ENCODE peak calls at places on chromosomes 11 and 22, in six cellular contexts. One of them, this sample, is unnamed. For H3K4me1, the result is how much of the 10 kb centered on the place peaks cover.

GRCh38 chr22:46274381-46274780 is 6.6 kb downstream of the TTC38 start:
- DNase-seq in upper lobe of left lung: no peak
- DNase-seq in tibial artery: no peak
- DNase-seq in uterus: no peak
- DNase-seq in left ventricle myocardium inferior: no peak
- DNase-seq in IMR-90: no peak
- DNase-seq in this sample: no peak

GRCh38 chr11:17921620-17922473 is 91.0 kb downstream of the SERGEF start:
- DNase-seq in IMR-90: peak
- DNase-seq in uterus: no peak
- DNase-seq in upper lobe of left lung: peak
- DNase-seq in tibial artery: peak
- DNase-seq in left ventricle myocardium inferior: no peak
- DNase-seq in this sample: peak

GRCh38 chr22:31162015-31162765 is 2.2 kb downstream of the RNF185 start:
- DNase-seq in upper lobe of left lung: no peak
- DNase-seq in uterus: no peak
- DNase-seq in tibial artery: no peak
- DNase-seq in left ventricle myocardium inferior: no peak
- DNase-seq in IMR-90: no peak
- DNase-seq in this sample: no peak

GRCh38 chr11:16603890-16604783 is 134.3 kb upstream of the C11orf58 start:
- DNase-seq in upper lobe of left lung: peak
- DNase-seq in IMR-90: peak
- DNase-seq in tibial artery: peak
- DNase-seq in uterus: peak
- DNase-seq in left ventricle myocardium inferior: peak
- DNase-seq in this sample: peak

GRCh38 chr22:31695423-31695822 is 33.4 kb upstream of the PISD start:
- DNase-seq in left ventricle myocardium inferior: no peak
- DNase-seq in IMR-90: no peak
- DNase-seq in tibial artery: no peak
- DNase-seq in upper lobe of left lung: no peak
- DNase-seq in uterus: no peak
- DNase-seq in this sample: no peak

GRCh38 chr22:22706253-22706940 is 62.0 kb downstream of the GGTLC2 start:
- DNase-seq in left ventricle myocardium inferior: no peak
- DNase-seq in upper lobe of left lung: no peak
- DNase-seq in uterus: no peak
- DNase-seq in IMR-90: no peak
- DNase-seq in tibial artery: no peak
- DNase-seq in this sample: no peak

GRCh38 chr11:72642815-72643511 is 31.3 kb downstream of the PDE2A start:
- DNase-seq in left ventricle myocardium inferior: peak
- DNase-seq in upper lobe of left lung: peak
- DNase-seq in uterus: peak
- DNase-seq in IMR-90: peak
- DNase-seq in tibial artery: peak
- DNase-seq in this sample: peak

GRCh38 chr11:58919561-58919960 is 19.7 kb upstream of the GLYATL1 start:
- DNase-seq in uterus: no peak
- DNase-seq in upper lobe of left lung: no peak
- DNase-seq in left ventricle myocardium inferior: no peak
- DNase-seq in IMR-90: peak
- DNase-seq in tibial artery: no peak
- DNase-seq in this sample: no peak

GRCh38 chr11:111976614-111977140 is 39.5 kb downstream of the DIXDC1 start:
- DNase-seq in tibial artery: peak
- DNase-seq in uterus: peak
- DNase-seq in IMR-90: no peak
- DNase-seq in upper lobe of left lung: no peak
- DNase-seq in left ventricle myocardium inferior: no peak
- DNase-seq in this sample: peak

GRCh38 chr11:80103149-80103859 is 662.5 kb upstream of the TENM4 start:
- DNase-seq in uterus: no peak
- DNase-seq in tibial artery: no peak
- DNase-seq in upper lobe of left lung: no peak
- DNase-seq in left ventricle myocardium inferior: no peak
- DNase-seq in IMR-90: peak
- DNase-seq in this sample: no peak

GRCh38 chr11:62923634-62924411 is 2.7 kb upstream of the CHRM1 start:
- DNase-seq in uterus: no peak
- DNase-seq in left ventricle myocardium inferior: no peak
- DNase-seq in tibial artery: no peak
- DNase-seq in IMR-90: no peak
- DNase-seq in upper lobe of left lung: no peak
- DNase-seq in this sample: peak

GRCh38 chr22:31923166-31923565 is 21.2 kb upstream of the YWHAH start:
- DNase-seq in left ventricle myocardium inferior: peak
- DNase-seq in IMR-90: no peak
- DNase-seq in upper lobe of left lung: peak
- DNase-seq in tibial artery: peak
- DNase-seq in uterus: no peak
- DNase-seq in this sample: no peak

GRCh38 chr11:67281552-67282150 is 7.5 kb upstream of the ANKRD13D start:
- DNase-seq in uterus: no peak
- DNase-seq in left ventricle myocardium inferior: no peak
- DNase-seq in IMR-90: no peak
- DNase-seq in tibial artery: peak
- DNase-seq in upper lobe of left lung: peak
- DNase-seq in this sample: no peak

GRCh38 chr11:70206977-70207376 is 3.9 kb downstream of the FADD start:
- DNase-seq in tibial artery: no peak
- DNase-seq in upper lobe of left lung: no peak
- DNase-seq in IMR-90: no peak
- DNase-seq in uterus: no peak
- DNase-seq in left ventricle myocardium inferior: no peak
- DNase-seq in this sample: no peak

GRCh38 chr11:26079966-26080365 is 252.0 kb upstream of the ANO3 start:
- DNase-seq in uterus: no peak
- DNase-seq in tibial artery: no peak
- DNase-seq in IMR-90: no peak
- DNase-seq in upper lobe of left lung: no peak
- DNase-seq in left ventricle myocardium inferior: no peak
- DNase-seq in this sample: no peak
- H3K4me1 ChIP-seq in uterus: under half
- H3K4me1 ChIP-seq in tibial artery: under half
- H3K4me1 ChIP-seq in IMR-90: under half
- H3K4me1 ChIP-seq in upper lobe of left lung: under half
- H3K4me1 ChIP-seq in left ventricle myocardium inferior: under half
- H3K4me1 ChIP-seq in this sample: under half

GRCh38 chr11:86072211-86072610 is 3.3 kb upstream of the PICALM start:
- DNase-seq in IMR-90: no peak
- DNase-seq in left ventricle myocardium inferior: no peak
- DNase-seq in uterus: no peak
- DNase-seq in tibial artery: no peak
- DNase-seq in upper lobe of left lung: no peak
- DNase-seq in this sample: no peak
- H3K4me1 ChIP-seq in IMR-90: under half
- H3K4me1 ChIP-seq in left ventricle myocardium inferior: under half
- H3K4me1 ChIP-seq in uterus: under half
- H3K4me1 ChIP-seq in tibial artery: under half
- H3K4me1 ChIP-seq in upper lobe of left lung: under half
- H3K4me1 ChIP-seq in this sample: under half

GRCh38 chr11:66080055-66080817 is 10.2 kb downstream of the PACS1 start:
- DNase-seq in IMR-90: peak
- DNase-seq in tibial artery: peak
- DNase-seq in uterus: peak
- DNase-seq in left ventricle myocardium inferior: no peak
- DNase-seq in upper lobe of left lung: peak
- DNase-seq in this sample: peak
- H3K4me1 ChIP-seq in IMR-90: under half
- H3K4me1 ChIP-seq in tibial artery: under half
- H3K4me1 ChIP-seq in uterus: under half
- H3K4me1 ChIP-seq in left ventricle myocardium inferior: half or more
- H3K4me1 ChIP-seq in upper lobe of left lung: half or more
- H3K4me1 ChIP-seq in this sample: under half

DNA sequence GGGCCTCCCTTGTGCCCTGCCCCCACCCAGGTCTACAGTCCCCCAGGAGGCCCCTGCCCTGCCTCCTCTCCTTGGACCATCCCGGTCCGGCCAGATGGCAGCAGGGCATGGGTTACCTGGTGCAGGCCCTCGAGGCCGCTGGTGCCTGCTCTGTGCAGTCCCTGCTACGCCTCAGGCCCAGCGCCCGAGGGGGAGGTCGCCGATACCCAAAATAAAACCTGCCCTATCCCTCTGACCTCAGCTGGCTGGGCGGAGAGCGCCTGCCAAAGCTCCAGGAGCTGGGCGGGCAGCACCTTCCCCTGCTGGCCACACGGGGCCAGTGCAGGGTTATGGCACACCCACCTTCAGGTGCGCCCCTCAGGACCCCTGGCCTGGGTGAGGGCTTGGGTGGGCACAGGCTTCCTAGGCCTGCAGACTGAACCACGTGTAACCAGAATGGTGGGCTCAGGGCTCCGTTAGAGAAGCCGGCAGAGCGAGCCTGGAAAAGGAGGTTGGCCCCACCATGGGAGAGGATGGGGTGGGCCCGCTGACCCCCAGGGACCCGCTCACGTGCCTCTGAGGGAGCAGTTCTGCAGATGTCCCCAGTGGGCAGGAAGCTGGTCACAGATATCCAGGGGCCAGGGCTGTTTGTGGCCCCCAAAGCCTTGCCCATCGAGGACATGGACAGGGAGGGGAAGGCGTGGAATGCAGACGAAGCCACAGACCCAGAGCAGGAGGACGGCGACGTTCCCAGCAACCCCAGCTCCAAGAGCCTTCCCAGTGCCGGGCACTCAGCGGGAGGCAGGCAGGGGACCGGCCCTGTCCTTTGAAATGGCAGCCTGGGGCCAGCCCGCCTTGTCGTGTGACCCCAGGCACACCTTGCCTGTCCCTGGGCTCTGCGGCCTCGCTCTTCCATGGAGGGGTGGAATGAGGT is 1.7 kb upstream of the TNNT3 start:
- DNase-seq in left ventricle myocardium inferior: no peak
- DNase-seq in upper lobe of left lung: no peak
- DNase-seq in IMR-90: no peak
- DNase-seq in uterus: peak
- DNase-seq in tibial artery: no peak
- DNase-seq in this sample: no peak
- H3K4me1 ChIP-seq in left ventricle myocardium inferior: half or more
- H3K4me1 ChIP-seq in upper lobe of left lung: under half
- H3K4me1 ChIP-seq in IMR-90: under half
- H3K4me1 ChIP-seq in uterus: under half
- H3K4me1 ChIP-seq in tibial artery: under half
- H3K4me1 ChIP-seq in this sample: under half

DNA sequence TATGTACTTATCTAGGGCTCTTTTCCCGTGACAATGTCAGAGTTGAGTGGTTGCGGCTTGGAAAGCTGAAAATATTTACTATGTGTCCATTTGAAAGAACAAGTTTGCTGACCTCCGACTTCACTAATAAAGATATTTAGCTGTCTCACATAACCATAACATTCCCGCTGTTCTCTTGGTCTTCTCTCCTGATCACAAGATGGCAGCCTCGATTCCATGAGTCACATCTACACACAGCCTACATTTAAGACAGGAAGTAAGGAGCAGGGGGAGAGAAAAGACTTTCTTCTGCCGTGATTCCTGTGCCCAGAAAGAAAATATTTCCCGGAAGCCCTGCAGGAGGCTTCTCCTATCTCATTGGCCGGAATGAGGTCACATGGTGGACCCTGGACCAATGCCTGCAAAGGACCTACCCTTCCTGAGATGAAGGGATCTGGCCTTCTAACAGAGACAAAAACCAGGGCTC is 47.4 kb upstream of the SYT13 start:
- DNase-seq in uterus: peak
- DNase-seq in upper lobe of left lung: no peak
- DNase-seq in left ventricle myocardium inferior: peak
- DNase-seq in tibial artery: peak
- DNase-seq in IMR-90: peak
- DNase-seq in this sample: peak
- H3K4me1 ChIP-seq in uterus: under half
- H3K4me1 ChIP-seq in upper lobe of left lung: under half
- H3K4me1 ChIP-seq in left ventricle myocardium inferior: under half
- H3K4me1 ChIP-seq in tibial artery: under half
- H3K4me1 ChIP-seq in IMR-90: under half
- H3K4me1 ChIP-seq in this sample: under half

GRCh38 chr11:128515086-128515485 is 72.3 kb downstream of the ETS1 start:
- DNase-seq in tibial artery: no peak
- DNase-seq in left ventricle myocardium inferior: no peak
- DNase-seq in uterus: no peak
- DNase-seq in IMR-90: no peak
- DNase-seq in upper lobe of left lung: no peak
- DNase-seq in this sample: no peak
- H3K4me1 ChIP-seq in tibial artery: under half
- H3K4me1 ChIP-seq in left ventricle myocardium inferior: half or more
- H3K4me1 ChIP-seq in uterus: under half
- H3K4me1 ChIP-seq in IMR-90: under half
- H3K4me1 ChIP-seq in upper lobe of left lung: under half
- H3K4me1 ChIP-seq in this sample: under half

GRCh38 chr22:42613869-42614268 is 814 bp downstream of the POLDIP3 start:
- DNase-seq in tibial artery: no peak
- DNase-seq in upper lobe of left lung: no peak
- DNase-seq in left ventricle myocardium inferior: no peak
- DNase-seq in IMR-90: no peak
- DNase-seq in uterus: no peak
- DNase-seq in this sample: no peak
- H3K4me1 ChIP-seq in tibial artery: under half
- H3K4me1 ChIP-seq in upper lobe of left lung: half or more
- H3K4me1 ChIP-seq in left ventricle myocardium inferior: half or more
- H3K4me1 ChIP-seq in IMR-90: under half
- H3K4me1 ChIP-seq in uterus: under half
- H3K4me1 ChIP-seq in this sample: under half

GRCh38 chr22:23800297-23801237 is 13.8 kb downstream of the SMARCB1 start:
- DNase-seq in left ventricle myocardium inferior: no peak
- DNase-seq in IMR-90: no peak
- DNase-seq in upper lobe of left lung: no peak
- DNase-seq in uterus: no peak
- DNase-seq in tibial artery: no peak
- DNase-seq in this sample: no peak
- H3K4me1 ChIP-seq in left ventricle myocardium inferior: under half
- H3K4me1 ChIP-seq in IMR-90: under half
- H3K4me1 ChIP-seq in upper lobe of left lung: under half
- H3K4me1 ChIP-seq in uterus: under half
- H3K4me1 ChIP-seq in tibial artery: under half
- H3K4me1 ChIP-seq in this sample: under half

GRCh38 chr11:47352556-47352955 is at the start of gene MYBPC3:
- DNase-seq in tibial artery: no peak
- DNase-seq in IMR-90: no peak
- DNase-seq in upper lobe of left lung: no peak
- DNase-seq in left ventricle myocardium inferior: peak
- DNase-seq in uterus: no peak
- DNase-seq in this sample: no peak
- H3K4me1 ChIP-seq in tibial artery: under half
- H3K4me1 ChIP-seq in IMR-90: under half
- H3K4me1 ChIP-seq in upper lobe of left lung: under half
- H3K4me1 ChIP-seq in left ventricle myocardium inferior: under half
- H3K4me1 ChIP-seq in uterus: under half
- H3K4me1 ChIP-seq in this sample: under half

This sample was measured in thyroid gland.